ENCODE peak calls at places on chromosomes 12 and 14, in six cellular contexts. F is tibial nerve, W is ovary, H is lower leg skin, O is esophagus squamous epithelium, G is sigmoid colon. C is an unnamed sample.

GRCh38 chr14:40058916-40059897 is 627.0 kb upstream of the FBXO33 start:
- DNase-seq in O (no peak), H (no peak), W (no peak), F (no peak), G (no peak), C (no peak)

GRCh38 chr14:77322951-77323350 is 2.1 kb downstream of the GSTZ1 start:
- DNase-seq in F (no peak), G (peak; percentile 55), O (no peak), H (no peak), W (no peak), C (no peak)

GRCh38 chr12:110266980-110267620 is 13.9 kb upstream of the ATP2A2 start:
- DNase-seq in W (peak; percentile 49), O (no peak), H (no peak), G (peak; percentile 81), F (peak; percentile 16), C (no peak)

GRCh38 chr12:64611430-64612286 is 1.4 kb downstream of the RASSF3 start:
- DNase-seq in H (peak; percentile 16), F (peak; percentile 11), W (peak; percentile 45), G (peak; percentile 80), O (no peak), C (peak; percentile 58)

GRCh38 chr14:42224053-42224888 is 617.6 kb downstream of the LRFN5 start:
- DNase-seq in O (no peak), W (peak; percentile 37), F (peak; percentile 90), H (peak; percentile 51), G (no peak), C (peak; percentile 54)

GRCh38 chr12:57620936-57621496 is 9.8 kb downstream of the ARHGEF25 start:
- DNase-seq in O (no peak), F (no peak), G (peak; percentile 74), W (no peak), H (no peak), C (no peak)

GRCh38 chr12:77720258-77720657 is 110.4 kb upstream of the NAV3 start:
- DNase-seq in F (no peak), W (no peak), O (no peak), H (no peak), G (no peak), C (no peak)

GRCh38 chr12:1473418-1473817 is 121.0 kb downstream of the FBXL14 start:
- DNase-seq in H (no peak), W (no peak), O (no peak), G (no peak), F (no peak), C (no peak)

GRCh38 chr14:34324363-34324795 is 137.7 kb downstream of the SPTSSA start:
- DNase-seq in H (no peak), G (no peak), O (no peak), F (peak; percentile 60), W (no peak), C (no peak)

GRCh38 chr12:120979220-120979861 is 998 bp downstream of the HNF1A start:
- DNase-seq in F (no peak), G (no peak), O (no peak), H (no peak), W (no peak), C (peak; percentile 56)

GRCh38 chr14:102891111-102891510 is 31.4 kb upstream of the AMN start:
- DNase-seq in W (no peak), G (no peak), H (no peak), O (no peak), F (no peak), C (no peak)

GRCh38 chr14:101231828-101232227 is 328.3 kb upstream of the RTL1 start:
- DNase-seq in O (no peak), H (no peak), W (no peak), G (peak; percentile 22), F (no peak), C (peak; percentile 9)

GRCh38 chr12:109773384-109774011 is 59.7 kb downstream of the TRPV4 start:
- DNase-seq in W (peak; percentile 45), G (peak; percentile 56), O (no peak), H (no peak), F (no peak), C (peak; percentile 70)

GRCh38 chr14:75738192-75738591 is 77.1 kb downstream of the TTLL5 start:
- DNase-seq in G (no peak), H (no peak), O (no peak), W (no peak), F (no peak), C (no peak)

GRCh38 chr12:2795291-2796186 is 769 bp downstream of the FKBP4 start:
- DNase-seq in G (peak; percentile 91), O (no peak), H (peak; percentile 60), W (peak; percentile 82), F (peak; percentile 68), C (peak; percentile 86)

GRCh38 chr12:49293056-49293956 is 1.6 kb upstream of the PRPH start:
- DNase-seq in W (peak; percentile 33), O (no peak), H (no peak), F (no peak), G (peak; percentile 63), C (no peak)

GRCh38 chr12:102965281-102966155 is 8.0 kb downstream of the ASCL1 start:
- DNase-seq in F (no peak), H (no peak), W (no peak), O (no peak), G (no peak), C (no peak)

GRCh38 chr12:23197266-23197665 is 572.3 kb downstream of the ETNK1 start:
- DNase-seq in F (no peak), H (no peak), W (no peak), O (no peak), G (no peak), C (no peak)

GRCh38 chr12:14843425-14843887 is at the start of gene ART4:
- DNase-seq in W (no peak), G (no peak), F (no peak), O (no peak), H (no peak), C (peak; percentile 91)

GRCh38 chr12:11437966-11438365 is 42.6 kb upstream of the PRB2 start:
- DNase-seq in W (no peak), G (no peak), O (no peak), H (no peak), F (no peak), C (no peak)

GRCh38 chr14:68143341-68143807 is 323.8 kb downstream of the RAD51B start:
- DNase-seq in O (no peak), F (peak; percentile 72), W (peak; percentile 93), H (peak; percentile 89), G (peak; percentile 93), C (no peak)

GRCh38 chr12:120276734-120277133 is 11.2 kb upstream of the PXN start:
- DNase-seq in H (no peak), O (no peak), W (no peak), G (no peak), F (no peak), C (no peak)

GRCh38 chr12:123989753-123990152 is 16.7 kb downstream of the ZNF664 start:
- DNase-seq in O (no peak), G (no peak), W (no peak), F (no peak), H (no peak), C (no peak)

GRCh38 chr12:132523576-132524331 is 33.8 kb downstream of the FBRSL1 start:
- DNase-seq in O (no peak), G (no peak), H (peak; percentile 43), W (peak; percentile 59), F (peak; percentile 78), C (peak; percentile 78)

GRCh38 chr14:24908592-24909236 is 141.2 kb downstream of the STXBP6 start:
- DNase-seq in G (no peak), O (no peak), F (no peak), W (no peak), H (peak; percentile 32), C (no peak)

GRCh38 chr12:47071241-47071852 is 8.1 kb upstream of the PCED1B start:
- DNase-seq in F (no peak), G (no peak), W (no peak), O (no peak), H (no peak), C (no peak)

GRCh38 chr12:68305278-68305677 is 26.9 kb downstream of the MDM1 start:
- DNase-seq in H (no peak), W (no peak), G (no peak), O (no peak), F (no peak), C (no peak)
- TF ChIP-seq CTCF in H (no peak), W (no peak), G (no peak), O (no peak), F (no peak), C (no peak)

GRCh38 chr12:106138279-106138645 is 492 bp downstream of the NUAK1 start:
- DNase-seq in O (no peak), W (peak; percentile 33), G (no peak), F (no peak), H (no peak), C (no peak)

GRCh38 chr12:106137456-106138278 is 1.1 kb downstream of the NUAK1 start:
- DNase-seq in F (no peak), H (no peak), O (no peak), W (peak; percentile 22), G (no peak), C (no peak)

GRCh38 chr12:106139422-106140141 is 828 bp upstream of the NUAK1 start:
- DNase-seq in H (peak; percentile 58), F (peak; percentile 39), G (peak; percentile 90), W (peak; percentile 78), O (no peak), C (peak; percentile 86)

GRCh38 chr12:106140223-106140986 is 1.7 kb upstream of the NUAK1 start:
- DNase-seq in H (no peak), G (no peak), O (no peak), W (peak; percentile 31), F (no peak), C (peak; percentile 38)

GRCh38 chr12:106138646-106139421 is at the start of gene NUAK1:
- DNase-seq in F (no peak), G (peak; percentile 75), H (peak; percentile 37), O (no peak), W (peak; percentile 68), C (peak; percentile 82)
- TF ChIP-seq POLR2A in F (peak; percentile 45), G (no peak), H (no peak), O (peak; percentile 27), W (no peak), C (no peak)

GRCh38 chr12:80432061-80432460 is 12.0 kb upstream of the PTPRQ start:
- DNase-seq in W (no peak), O (no peak), H (no peak), F (no peak), G (no peak), C (no peak)
- TF ChIP-seq CTCF in W (no peak), O (no peak), H (no peak), F (no peak), G (no peak), C (no peak)

GRCh38 chr12:31562594-31563328 is 28.2 kb downstream of the DENND5B start:
- DNase-seq in H (no peak), O (no peak), G (no peak), W (no peak), F (no peak), C (no peak)

GRCh38 chr12:31570880-31571279 is 20.1 kb downstream of the DENND5B start:
- DNase-seq in W (no peak), G (no peak), O (no peak), H (no peak), F (no peak), C (no peak)

GRCh38 chr12:31572900-31573299 is 18.0 kb downstream of the DENND5B start:
- DNase-seq in W (no peak), G (no peak), H (no peak), F (no peak), O (no peak), C (no peak)

GRCh38 chr12:31567029-31567428 is 23.9 kb downstream of the DENND5B start:
- DNase-seq in O (no peak), W (no peak), F (no peak), G (no peak), H (no peak), C (no peak)

GRCh38 chr12:31568498-31568897 is 22.4 kb downstream of the DENND5B start:
- DNase-seq in H (no peak), O (no peak), W (no peak), G (no peak), F (no peak), C (no peak)
- TF ChIP-seq POLR2A in H (no peak), O (no peak), W (no peak), G (no peak), F (no peak), C (no peak)

C was measured in right lobe of liver.